ENCODE peak calls at places on chromosomes 12 and 14, in five cellular contexts. One of them, this sample, is unnamed.

GRCh38 chr14:102928412-102929348 is 6.2 kb downstream of the AMN start:
- DNase-seq in small intestine: peak
- DNase-seq in thoracic aorta: no peak
- DNase-seq in brain microvascular endothelial cell: no peak
- DNase-seq in transverse colon: peak
- DNase-seq in this sample: no peak

GRCh38 chr14:106185837-106186233 is 659.5 kb downstream of the TMEM121 start:
- DNase-seq in brain microvascular endothelial cell: no peak
- DNase-seq in transverse colon: peak
- DNase-seq in thoracic aorta: no peak
- DNase-seq in small intestine: peak
- DNase-seq in this sample: no peak

GRCh38 chr12:3869860-3870259 is 3.3 kb downstream of the PARP11 start:
- DNase-seq in transverse colon: no peak
- DNase-seq in thoracic aorta: no peak
- DNase-seq in small intestine: peak
- DNase-seq in brain microvascular endothelial cell: no peak
- DNase-seq in this sample: no peak

GRCh38 chr12:119444462-119445044 is 110.0 kb downstream of the CCDC60 start:
- DNase-seq in transverse colon: peak
- DNase-seq in thoracic aorta: no peak
- DNase-seq in small intestine: peak
- DNase-seq in brain microvascular endothelial cell: peak
- DNase-seq in this sample: peak

GRCh38 chr12:111108726-111109125 is 188.3 kb upstream of the MYL2 start:
- DNase-seq in thoracic aorta: no peak
- DNase-seq in transverse colon: no peak
- DNase-seq in brain microvascular endothelial cell: no peak
- DNase-seq in small intestine: no peak
- DNase-seq in this sample: no peak

GRCh38 chr14:61334197-61334701 is 12.9 kb downstream of the PRKCH start:
- DNase-seq in brain microvascular endothelial cell: no peak
- DNase-seq in transverse colon: no peak
- DNase-seq in small intestine: no peak
- DNase-seq in thoracic aorta: no peak
- DNase-seq in this sample: no peak

GRCh38 chr12:12874014-12874413 is 17.3 kb upstream of the GPRC5A start:
- DNase-seq in brain microvascular endothelial cell: no peak
- DNase-seq in thoracic aorta: no peak
- DNase-seq in transverse colon: no peak
- DNase-seq in small intestine: no peak
- DNase-seq in this sample: no peak

GRCh38 chr12:110039085-110039807 is 9.1 kb downstream of the C12orf76 start:
- DNase-seq in brain microvascular endothelial cell: peak
- DNase-seq in transverse colon: peak
- DNase-seq in small intestine: peak
- DNase-seq in thoracic aorta: peak
- DNase-seq in this sample: peak

GRCh38 chr14:57865450-57866198 is at the start of gene SLC35F4:
- DNase-seq in brain microvascular endothelial cell: no peak
- DNase-seq in transverse colon: no peak
- DNase-seq in thoracic aorta: no peak
- DNase-seq in small intestine: no peak
- DNase-seq in this sample: peak

GRCh38 chr12:44875954-44876553 is at the start of gene NELL2:
- DNase-seq in transverse colon: peak
- DNase-seq in brain microvascular endothelial cell: no peak
- DNase-seq in small intestine: peak
- DNase-seq in thoracic aorta: no peak
- DNase-seq in this sample: peak

DNA sequence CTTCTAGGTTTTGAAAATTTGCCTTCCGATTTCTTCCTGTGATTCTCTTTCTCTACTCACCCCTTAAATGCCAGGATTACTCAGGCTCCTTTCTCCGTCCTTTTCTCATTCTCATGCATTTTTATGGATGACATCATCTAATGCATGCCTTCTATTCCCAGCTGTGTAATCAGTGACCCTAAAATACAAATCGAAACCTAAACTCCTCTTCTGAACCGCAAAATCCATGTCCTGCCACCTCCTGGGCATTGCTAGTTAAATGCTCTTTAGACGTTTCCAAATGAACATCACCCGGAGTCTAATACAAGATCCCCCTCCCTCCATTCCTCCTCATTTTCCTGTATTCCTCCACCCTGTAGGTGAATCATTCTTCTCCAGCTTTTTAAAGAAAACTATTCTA is 1703.1 kb upstream of the FLRT2 start:
- DNase-seq in transverse colon: no peak
- DNase-seq in brain microvascular endothelial cell: peak
- DNase-seq in thoracic aorta: no peak
- DNase-seq in small intestine: no peak
- DNase-seq in this sample: peak
- H3K4me3 ChIP-seq in transverse colon: no peak
- H3K4me3 ChIP-seq in brain microvascular endothelial cell: no peak
- H3K4me3 ChIP-seq in thoracic aorta: peak
- H3K4me3 ChIP-seq in small intestine: no peak
- H3K4me3 ChIP-seq in this sample: no peak

DNA sequence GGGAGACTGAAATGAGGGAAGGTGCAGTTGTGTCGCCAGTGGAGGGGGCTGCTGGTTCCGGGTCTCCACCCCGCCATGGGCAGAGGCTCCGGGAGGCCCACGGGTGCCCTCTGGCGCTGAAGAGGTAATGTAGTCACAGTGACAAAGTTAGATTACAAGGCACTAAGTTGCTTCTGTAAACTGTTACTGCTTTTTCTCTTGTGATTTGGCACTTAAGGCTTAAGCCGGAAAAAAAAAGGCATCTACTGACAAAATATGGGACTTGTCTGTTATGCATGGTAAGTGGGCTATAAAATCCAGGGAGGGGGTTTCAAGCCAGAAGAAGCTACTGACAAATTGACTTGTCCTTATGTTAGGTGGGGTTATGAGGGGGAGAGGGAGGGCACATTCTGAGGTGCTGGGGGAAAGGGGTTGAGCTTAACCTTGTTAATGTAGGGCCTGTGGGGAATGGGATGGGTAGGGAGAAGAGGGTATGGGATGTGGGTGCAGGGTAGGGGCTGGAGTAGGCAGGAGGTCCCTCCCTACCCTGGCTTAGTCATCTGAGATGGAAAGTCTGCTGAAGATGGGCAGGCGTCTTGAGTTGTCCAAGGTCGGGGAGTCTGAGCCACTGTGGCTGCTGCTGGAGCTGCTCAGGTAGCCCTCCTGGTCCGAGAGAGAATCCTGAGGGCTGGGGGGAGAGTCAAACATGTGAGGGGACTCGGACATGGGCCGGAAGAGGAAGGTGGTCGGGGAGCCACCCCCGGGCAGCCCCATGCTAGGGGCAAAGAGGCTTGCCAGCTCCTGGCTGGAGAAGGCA is 3.7 kb downstream of the ZFP36L1 start:
- DNase-seq in transverse colon: peak
- DNase-seq in small intestine: peak
- DNase-seq in thoracic aorta: no peak
- DNase-seq in brain microvascular endothelial cell: peak
- DNase-seq in this sample: peak
- H3K4me3 ChIP-seq in transverse colon: peak
- H3K4me3 ChIP-seq in small intestine: peak
- H3K4me3 ChIP-seq in thoracic aorta: peak
- H3K4me3 ChIP-seq in brain microvascular endothelial cell: peak
- H3K4me3 ChIP-seq in this sample: peak

DNA sequence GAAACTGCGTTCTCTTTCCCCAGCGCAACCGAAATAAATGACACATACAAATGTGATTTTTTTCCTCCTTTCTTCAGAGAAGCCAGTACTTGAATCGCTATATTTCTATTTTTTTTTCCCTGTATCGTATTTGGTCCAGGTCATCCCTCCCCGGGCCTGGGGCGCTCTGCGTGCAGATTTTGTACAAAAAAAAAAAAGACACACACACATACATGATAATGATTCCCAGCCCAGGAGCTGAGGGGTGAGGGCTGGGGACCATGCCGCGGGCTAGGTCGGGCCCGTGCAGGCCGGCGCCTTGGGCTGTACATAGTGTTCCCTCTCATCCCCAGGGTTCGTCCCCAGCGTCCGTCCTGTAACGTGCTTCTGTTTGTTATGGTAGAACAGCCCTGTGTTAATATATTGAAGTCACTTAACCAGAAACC is 3.0 kb downstream of the HOXC9 start:
- DNase-seq in thoracic aorta: no peak
- DNase-seq in transverse colon: no peak
- DNase-seq in small intestine: no peak
- DNase-seq in brain microvascular endothelial cell: no peak
- DNase-seq in this sample: no peak
- H3K4me3 ChIP-seq in thoracic aorta: no peak
- H3K4me3 ChIP-seq in transverse colon: no peak
- H3K4me3 ChIP-seq in small intestine: no peak
- H3K4me3 ChIP-seq in brain microvascular endothelial cell: no peak
- H3K4me3 ChIP-seq in this sample: no peak

GRCh38 chr14:46582826-46583225 is 68.8 kb downstream of the RPL10L start:
- DNase-seq in brain microvascular endothelial cell: no peak
- DNase-seq in small intestine: no peak
- DNase-seq in thoracic aorta: no peak
- DNase-seq in transverse colon: no peak
- DNase-seq in this sample: no peak
- H3K4me3 ChIP-seq in brain microvascular endothelial cell: no peak
- H3K4me3 ChIP-seq in small intestine: no peak
- H3K4me3 ChIP-seq in thoracic aorta: no peak
- H3K4me3 ChIP-seq in transverse colon: no peak
- H3K4me3 ChIP-seq in this sample: no peak

GRCh38 chr12:69933115-69933552 is 108.1 kb downstream of the MYRFL start:
- DNase-seq in transverse colon: no peak
- DNase-seq in thoracic aorta: no peak
- DNase-seq in brain microvascular endothelial cell: no peak
- DNase-seq in small intestine: no peak
- DNase-seq in this sample: no peak
- H3K4me3 ChIP-seq in transverse colon: no peak
- H3K4me3 ChIP-seq in thoracic aorta: no peak
- H3K4me3 ChIP-seq in brain microvascular endothelial cell: no peak
- H3K4me3 ChIP-seq in small intestine: no peak
- H3K4me3 ChIP-seq in this sample: no peak

GRCh38 chr12:70005864-70006618 is 181.0 kb downstream of the MYRFL start:
- DNase-seq in small intestine: no peak
- DNase-seq in transverse colon: no peak
- DNase-seq in thoracic aorta: no peak
- DNase-seq in brain microvascular endothelial cell: no peak
- DNase-seq in this sample: no peak

GRCh38 chr12:70011353-70011752 is 186.3 kb downstream of the MYRFL start:
- DNase-seq in thoracic aorta: no peak
- DNase-seq in small intestine: no peak
- DNase-seq in transverse colon: no peak
- DNase-seq in brain microvascular endothelial cell: no peak
- DNase-seq in this sample: no peak

GRCh38 chr12:70008944-70009343 is 183.9 kb downstream of the MYRFL start:
- DNase-seq in thoracic aorta: no peak
- DNase-seq in transverse colon: no peak
- DNase-seq in brain microvascular endothelial cell: no peak
- DNase-seq in small intestine: no peak
- DNase-seq in this sample: no peak

GRCh38 chr12:70006619-70006973 is 181.6 kb downstream of the MYRFL start:
- DNase-seq in thoracic aorta: no peak
- DNase-seq in small intestine: no peak
- DNase-seq in transverse colon: no peak
- DNase-seq in brain microvascular endothelial cell: no peak
- DNase-seq in this sample: no peak

DNA sequence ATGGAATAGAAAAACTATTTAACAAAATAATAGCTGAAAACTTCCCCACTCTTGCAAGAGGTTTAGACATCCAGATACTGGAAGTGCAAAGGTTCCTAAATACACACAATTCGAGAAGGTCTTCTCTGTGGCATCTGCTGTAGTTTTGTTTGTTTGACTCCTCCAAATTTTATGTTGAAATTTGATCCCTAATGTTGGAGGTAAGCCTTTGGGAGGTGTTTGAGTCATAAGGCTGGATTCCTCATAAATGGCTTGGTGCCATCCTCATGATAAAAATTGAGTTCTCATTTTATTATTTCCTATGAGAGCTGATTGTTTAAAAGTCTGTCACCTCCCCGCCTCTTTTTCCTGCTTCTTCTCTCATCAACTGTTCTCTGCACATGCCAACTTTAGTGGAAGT is 182.7 kb downstream of the MYRFL start:
- DNase-seq in transverse colon: no peak
- DNase-seq in thoracic aorta: no peak
- DNase-seq in brain microvascular endothelial cell: no peak
- DNase-seq in small intestine: no peak
- DNase-seq in this sample: no peak
- H3K4me3 ChIP-seq in transverse colon: no peak
- H3K4me3 ChIP-seq in thoracic aorta: no peak
- H3K4me3 ChIP-seq in brain microvascular endothelial cell: no peak
- H3K4me3 ChIP-seq in small intestine: no peak
- H3K4me3 ChIP-seq in this sample: no peak

This sample was measured in astrocyte of the spinal cord.